ENCODE peak calls at places on chromosome 7, in four cellular contexts. Q is HCT116, K is K562, C is GM12878. X is an unnamed sample.

GRCh38 chr7:64541438-64542359 is 21.2 kb downstream of the ZNF680 start:
- DNase-seq in Q (peak), K (no peak), C (no peak), X (no peak)

GRCh38 chr7:19110778-19111175 is 6.7 kb downstream of the TWIST1 start:
- DNase-seq in Q (no peak), K (no peak), C (no peak), X (no peak)

GRCh38 chr7:88694207-88694606 is 65.3 kb upstream of the ZNF804B start:
- DNase-seq in Q (no peak), K (no peak), C (no peak), X (no peak)

GRCh38 chr7:20172736-20173334 is 44.3 kb downstream of the MACC1 start:
- DNase-seq in Q (peak), K (peak), C (no peak), X (peak)

GRCh38 chr7:1093506-1093850 is 5.6 kb downstream of the GPER1 start:
- DNase-seq in Q (no peak), K (no peak), C (no peak), X (no peak)

GRCh38 chr7:945556-946255 is 8.8 kb downstream of the ADAP1 start:
- DNase-seq in Q (peak), K (no peak), C (no peak), X (no peak)

GRCh38 chr7:20193242-20193777 is 23.9 kb downstream of the MACC1 start:
- DNase-seq in Q (no peak), K (no peak), C (no peak), X (no peak)

GRCh38 chr7:35699906-35700305 is 5.0 kb upstream of the HERPUD2 start:
- DNase-seq in Q (no peak), K (no peak), C (no peak), X (no peak)

GRCh38 chr7:14021069-14021468 is 31.6 kb upstream of the ETV1 start:
- DNase-seq in Q (peak), K (no peak), C (no peak), X (no peak)

GRCh38 chr7:151875862-151876111 is 1.1 kb downstream of the PRKAG2 start:
- DNase-seq in Q (no peak), K (no peak), C (no peak), X (no peak)

GRCh38 chr7:107961399-107961798 is 41.6 kb downstream of the LAMB1 start:
- DNase-seq in Q (no peak), K (no peak), C (no peak), X (no peak)

GRCh38 chr7:130994378-130995115 is 260.5 kb upstream of the KLF14 start:
- DNase-seq in Q (no peak), K (no peak), C (no peak), X (no peak)

GRCh38 chr7:100626530-100627237 is 14.3 kb downstream of the MOSPD3 start:
- DNase-seq in Q (peak), K (peak), C (peak), X (no peak)

GRCh38 chr7:137390076-137390475 is 46.5 kb upstream of the PTN start:
- DNase-seq in Q (no peak), K (no peak), C (no peak), X (no peak)

GRCh38 chr7:155188821-155189599 is 108.7 kb upstream of the INSIG1 start:
- DNase-seq in Q (no peak), K (no peak), C (no peak), X (no peak)

GRCh38 chr7:133301444-133301843 is 48.6 kb downstream of the EXOC4 start:
- DNase-seq in Q (no peak), K (no peak), C (no peak), X (no peak)

GRCh38 chr7:129258649-129259389 is 34.0 kb downstream of the AHCYL2 start:
- DNase-seq in Q (no peak), K (no peak), C (no peak), X (no peak)

GRCh38 chr7:149014309-149014708 is 14.0 kb downstream of the PDIA4 start:
- DNase-seq in Q (no peak), K (no peak), C (no peak), X (no peak)

GRCh38 chr7:35781200-35781701 is 19.6 kb upstream of the SEPTIN7 start:
- DNase-seq in Q (no peak), K (no peak), C (no peak), X (peak)

GRCh38 chr7:23893172-23893941 is 183.3 kb downstream of the STK31 start:
- DNase-seq in Q (no peak), K (no peak), C (no peak), X (no peak)

DNA sequence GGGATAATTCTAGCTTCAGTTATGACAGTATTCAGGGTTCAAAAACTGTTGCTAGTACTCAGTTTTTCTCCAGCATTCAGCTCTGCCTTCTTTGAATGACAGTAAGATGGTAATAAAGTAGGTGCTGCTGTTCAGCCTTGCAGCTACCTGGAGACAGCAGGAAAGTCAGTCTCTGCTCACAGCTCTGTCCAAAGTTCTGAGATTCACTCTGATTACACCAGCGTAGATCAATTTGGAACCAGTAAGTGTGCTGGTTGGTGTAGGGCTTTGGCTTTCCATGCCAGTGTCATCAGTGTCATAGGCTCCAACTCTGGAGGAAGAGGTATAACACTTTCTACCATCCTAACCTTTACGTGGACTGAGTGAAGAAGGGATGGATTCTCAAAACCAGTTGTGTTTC is 26.2 kb downstream of the STK17A start:
- DNase-seq in Q (no peak), K (no peak), C (no peak), X (no peak)
- TF ChIP-seq REST in Q (no peak), K (no peak), C (no peak), X (no peak)

DNA sequence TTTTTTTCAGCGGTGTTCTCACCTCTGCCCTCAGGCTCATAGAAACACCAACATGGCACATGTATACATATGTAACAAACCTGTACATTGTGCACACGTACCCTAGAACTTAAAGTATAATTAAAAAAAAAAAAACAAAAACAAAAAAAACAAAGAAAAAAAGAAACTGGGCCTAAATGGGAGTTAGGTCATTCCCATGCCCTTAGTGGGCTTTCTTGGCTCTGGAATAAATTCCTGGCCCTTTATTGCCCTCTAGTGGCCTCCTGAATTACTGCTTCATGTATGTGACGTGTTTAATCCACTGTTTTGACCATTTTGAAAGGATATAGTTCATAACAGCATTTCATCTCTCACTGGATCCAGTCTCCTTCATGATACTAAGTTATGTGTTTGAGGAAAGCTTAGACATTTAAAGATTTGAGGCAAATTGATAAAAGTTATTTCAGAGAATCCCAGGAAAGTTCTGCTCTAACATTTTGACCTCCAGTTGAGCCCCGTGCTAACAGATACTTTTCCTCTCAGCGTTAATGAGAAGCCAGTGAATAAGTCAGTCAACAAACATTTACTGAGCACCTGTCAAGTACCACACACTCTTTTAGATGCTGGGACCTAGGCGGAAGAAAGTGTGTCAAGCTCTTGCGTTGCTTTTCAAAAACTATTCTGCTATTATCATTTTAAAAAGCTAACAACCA is 54.7 kb upstream of the SYPL1 start:
- DNase-seq in Q (peak), K (peak), C (no peak), X (peak)
- TF ChIP-seq SIN3A in Q (no peak), K (no peak), C (no peak), X (no peak)

GRCh38 chr7:140597425-140597949 is 43.1 kb downstream of the DENND2A start:
- DNase-seq in Q (no peak), K (no peak), C (no peak), X (no peak)
- TF ChIP-seq ATF3 in Q (no peak), K (no peak), C (no peak), X (no peak)

DNA sequence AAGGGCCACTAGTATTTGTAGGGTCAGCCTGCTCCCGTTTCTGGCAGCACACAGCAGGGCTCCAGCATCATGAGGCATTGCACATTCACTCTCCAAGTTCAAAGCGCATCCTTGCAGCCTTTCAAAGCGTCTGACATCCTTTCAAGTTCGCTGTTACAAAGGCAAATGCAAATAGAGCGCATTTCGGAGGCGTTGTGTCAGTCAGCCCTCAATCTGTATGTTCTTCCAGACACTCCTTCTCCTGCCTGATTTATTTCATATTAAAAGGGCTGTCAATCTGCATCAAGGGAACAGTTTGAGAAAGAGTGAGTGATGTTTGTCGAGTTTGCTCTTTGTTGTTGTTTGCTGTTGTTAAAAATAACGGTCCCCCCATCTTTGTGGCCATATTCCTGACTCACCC is 188.5 kb downstream of the SNX10 start:
- DNase-seq in Q (no peak), K (no peak), C (no peak), X (no peak)
- TF ChIP-seq REST in Q (no peak), K (no peak), C (no peak), X (no peak)

DNA sequence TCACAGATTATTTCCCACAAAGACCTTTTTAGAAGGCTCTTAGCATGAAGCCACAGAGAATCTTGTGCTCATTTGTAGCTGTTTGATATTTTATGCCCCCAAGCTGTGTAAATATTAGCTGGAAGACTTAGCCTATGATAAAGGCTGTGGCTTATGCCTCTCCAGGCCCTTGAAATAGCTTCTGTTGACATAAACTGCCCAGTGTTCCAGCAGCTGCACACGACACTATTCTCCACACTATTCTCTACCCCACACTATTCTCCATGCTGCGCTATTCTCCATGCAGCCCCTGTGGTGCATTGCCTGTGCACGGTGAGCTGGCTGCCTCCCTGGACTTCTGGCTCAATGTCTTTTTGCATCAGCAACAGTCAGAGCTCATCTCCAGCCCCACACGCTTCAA is 13.1 kb downstream of the DDC start:
- DNase-seq in Q (no peak), K (no peak), C (no peak), X (peak)
- TF ChIP-seq SIN3A in Q (no peak), K (no peak), C (no peak), X (no peak)

GRCh38 chr7:77940647-77941046 is 142.1 kb downstream of the PHTF2 start:
- DNase-seq in Q (peak), K (peak), C (no peak), X (peak)
- TF ChIP-seq ATF3 in Q (no peak), K (no peak), C (no peak), X (no peak)

GRCh38 chr7:6576024-6576866 is 1.0 kb upstream of the ZDHHC4 start:
- DNase-seq in Q (no peak), K (peak), C (no peak), X (no peak)

GRCh38 chr7:6579446-6579845 is 2.2 kb downstream of the ZDHHC4 start:
- DNase-seq in Q (no peak), K (no peak), C (no peak), X (peak)

GRCh38 chr7:6578114-6579084 is 1.1 kb downstream of the ZDHHC4 start:
- DNase-seq in Q (no peak), K (no peak), C (no peak), X (peak)

GRCh38 chr7:6575246-6576023 is 1.8 kb upstream of the ZDHHC4 start:
- DNase-seq in Q (no peak), K (no peak), C (no peak), X (peak)

DNA sequence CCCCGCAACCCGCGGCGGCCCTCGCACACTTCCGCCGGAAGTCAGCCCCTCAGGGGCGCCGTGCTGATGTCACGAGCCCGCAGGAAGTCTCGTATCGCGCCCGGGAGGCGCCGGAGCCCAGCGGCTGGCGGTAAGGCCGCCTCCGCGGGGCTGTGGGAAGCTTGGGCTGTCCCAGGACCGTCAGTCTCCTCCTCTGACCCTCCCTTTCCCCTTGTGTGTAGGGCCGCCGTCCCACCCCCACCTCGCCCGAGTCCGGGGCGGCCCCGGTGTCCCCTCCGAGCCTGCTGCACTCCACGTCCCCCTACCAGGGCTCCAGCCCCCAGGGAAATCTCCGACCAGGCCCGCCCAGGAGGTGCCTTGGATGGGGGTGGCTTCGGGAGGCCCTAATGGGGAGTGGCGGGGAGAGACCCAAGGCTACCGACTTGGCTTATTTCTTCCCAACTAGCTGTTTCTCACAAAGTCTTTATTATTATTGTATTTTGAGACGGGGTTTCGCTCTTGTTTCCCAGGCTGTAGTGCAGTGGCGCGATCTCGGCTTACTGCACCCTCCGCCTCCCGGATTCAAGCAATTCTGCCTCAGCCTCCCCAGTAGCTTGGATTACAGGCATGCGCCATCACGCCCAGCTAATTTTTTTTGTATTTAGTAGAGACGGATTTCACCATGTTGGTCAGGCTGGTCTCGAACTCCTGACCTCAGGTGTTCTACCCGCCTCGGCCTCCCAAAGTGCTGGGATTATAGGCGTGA is at the start of gene ZDHHC4:
- DNase-seq in Q (peak), K (peak), C (peak), X (peak)
- TF ChIP-seq REST in Q (no peak), K (no peak), C (no peak), X (no peak)

GRCh38 chr7:2191026-2191425 is 41.7 kb downstream of the MAD1L1 start:
- DNase-seq in Q (no peak), K (no peak), C (no peak), X (no peak)
- TF ChIP-seq SIN3A in Q (no peak), K (no peak), C (no peak), X (no peak)

DNA sequence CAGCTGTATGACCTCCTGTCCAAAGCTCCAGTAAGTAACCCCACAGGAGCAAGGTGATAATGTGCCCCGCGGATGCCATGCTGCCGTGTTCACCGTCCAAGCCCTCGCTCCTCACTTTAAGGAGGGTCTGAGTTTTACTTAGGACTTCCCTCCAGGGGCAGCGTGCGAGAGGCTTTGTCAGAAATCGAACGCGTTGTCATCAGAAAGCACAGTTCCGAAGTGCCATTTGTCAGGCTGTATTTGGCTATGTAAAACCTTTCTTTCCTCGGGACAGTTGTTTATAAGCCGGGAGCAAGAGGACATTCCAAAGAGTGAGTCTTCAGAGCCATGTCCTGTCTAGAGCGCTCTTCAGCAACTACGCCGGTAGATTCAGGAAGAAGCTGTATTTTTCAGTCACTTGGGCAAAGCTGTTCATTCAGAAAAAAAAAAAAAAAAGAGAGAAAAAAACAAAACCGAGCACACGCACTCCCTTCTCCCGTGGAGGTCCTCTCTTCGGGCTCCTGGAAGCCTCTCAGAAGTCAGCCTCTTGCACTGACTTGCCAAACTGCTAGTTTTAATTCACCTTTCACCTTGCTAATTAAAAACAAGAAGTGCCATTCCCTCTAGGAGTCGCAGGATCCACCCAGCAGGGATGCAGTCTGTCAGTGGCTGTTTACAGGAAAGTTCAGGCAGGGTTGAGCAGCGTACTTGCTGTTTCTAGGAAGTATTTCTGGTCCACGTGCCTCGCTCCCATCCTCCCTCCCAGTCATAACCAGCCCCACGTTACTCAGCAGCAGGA is at the start of gene SEMA3E:
- DNase-seq in Q (peak), K (no peak), C (no peak), X (no peak)
- TF ChIP-seq ATF3 in Q (no peak), K (no peak), C (no peak), X (no peak)

X was measured in HepG2.